ENCODE peak calls at places on chromosomes 11 and 22, in five cellular contexts. V is H1, W is mesenchymal stem cell, B is neuronal stem cell, T is trophoblast cell. S is an unnamed sample.
A peak's percentile ranks its signal among the peaks of the same experiment; 100 is the strongest.

GRCh38 chr11:113667801-113668200 is 38.3 kb downstream of the TMPRSS5 start:
- DNase-seq in W (no peak), T (no peak), V (no peak), B (no peak), S (no peak)

GRCh38 chr22:36461665-36462474 is 19.6 kb downstream of the TXN2 start:
- DNase-seq in V (peak; percentile 61), B (no peak), W (peak; percentile 94), T (peak; percentile 94), S (peak; percentile 81)

GRCh38 chr22:28978158-28978557 is 83.5 kb downstream of the C22orf31 start:
- DNase-seq in T (no peak), V (no peak), B (no peak), W (peak; percentile 36), S (no peak)

GRCh38 chr22:22507743-22508273 is 734 bp downstream of the ZNF280B start:
- DNase-seq in W (no peak), B (no peak), T (no peak), V (no peak), S (no peak)

GRCh38 chr11:134821422-134821821 is 409.4 kb upstream of the B3GAT1 start:
- DNase-seq in V (no peak), W (no peak), B (no peak), T (no peak), S (peak; percentile 32)

GRCh38 chr11:57635236-57635635 is 14.5 kb downstream of the YPEL4 start:
- DNase-seq in T (no peak), V (no peak), W (no peak), B (no peak), S (no peak)

GRCh38 chr11:44229664-44230063 is 80.3 kb downstream of the ALX4 start:
- DNase-seq in W (no peak), V (no peak), T (no peak), B (no peak), S (no peak)

GRCh38 chr11:64619811-64620285 is 28.8 kb downstream of the SLC22A12 start:
- DNase-seq in B (no peak), T (no peak), W (peak; percentile 27), V (no peak), S (peak; percentile 76)

GRCh38 chr22:37546436-37547248 is 13.6 kb upstream of the CDC42EP1 start:
- DNase-seq in B (no peak), V (no peak), W (peak; percentile 99), T (peak; percentile 83), S (peak; percentile 85)

GRCh38 chr11:38323961-38324761 is 1726.1 kb upstream of the RAG2 start:
- DNase-seq in B (no peak), T (no peak), W (no peak), V (no peak), S (peak; percentile 34)

GRCh38 chr22:17350292-17350691 is 19.0 kb upstream of the CECR2 start:
- DNase-seq in W (no peak), V (no peak), T (peak; percentile 87), B (no peak), S (no peak)

GRCh38 chr22:20305894-20306645 is 13.8 kb downstream of the DGCR6L start:
- DNase-seq in B (no peak), T (no peak), W (no peak), V (no peak), S (no peak)

GRCh38 chr11:12083380-12083779 is 27.0 kb upstream of the MICAL2 start:
- DNase-seq in B (no peak), V (no peak), W (no peak), T (no peak), S (no peak)
- H2BK5ac ChIP-seq in B (no peak overlapping the region), V (no peak overlapping the region), W (no peak overlapping the region), T (no peak overlapping the region), S (no peak overlapping the region)

GRCh38 chr11:2717561-2717960 is 17.8 kb upstream of the KCNQ1OT1 start:
- DNase-seq in V (no peak), W (no peak), B (no peak), T (no peak), S (no peak)
- H2BK12ac ChIP-seq in V (no peak overlapping the region), W (no peak overlapping the region), B (no peak overlapping the region), T (no peak overlapping the region), S (no peak overlapping the region)

GRCh38 chr11:130085671-130086070 is 16.0 kb downstream of the APLP2 start:
- DNase-seq in B (no peak), W (no peak), V (no peak), T (no peak), S (no peak)

GRCh38 chr11:130088909-130089668 is 19.4 kb downstream of the APLP2 start:
- DNase-seq in T (no peak), W (no peak), B (no peak), V (no peak), S (no peak)

GRCh38 chr11:130088217-130088616 is 18.5 kb downstream of the APLP2 start:
- DNase-seq in T (no peak), B (no peak), V (no peak), W (no peak), S (no peak)

GRCh38 chr11:130086627-130087026 is 16.9 kb downstream of the APLP2 start:
- DNase-seq in T (no peak), B (no peak), V (no peak), W (no peak), S (no peak)

DNA sequence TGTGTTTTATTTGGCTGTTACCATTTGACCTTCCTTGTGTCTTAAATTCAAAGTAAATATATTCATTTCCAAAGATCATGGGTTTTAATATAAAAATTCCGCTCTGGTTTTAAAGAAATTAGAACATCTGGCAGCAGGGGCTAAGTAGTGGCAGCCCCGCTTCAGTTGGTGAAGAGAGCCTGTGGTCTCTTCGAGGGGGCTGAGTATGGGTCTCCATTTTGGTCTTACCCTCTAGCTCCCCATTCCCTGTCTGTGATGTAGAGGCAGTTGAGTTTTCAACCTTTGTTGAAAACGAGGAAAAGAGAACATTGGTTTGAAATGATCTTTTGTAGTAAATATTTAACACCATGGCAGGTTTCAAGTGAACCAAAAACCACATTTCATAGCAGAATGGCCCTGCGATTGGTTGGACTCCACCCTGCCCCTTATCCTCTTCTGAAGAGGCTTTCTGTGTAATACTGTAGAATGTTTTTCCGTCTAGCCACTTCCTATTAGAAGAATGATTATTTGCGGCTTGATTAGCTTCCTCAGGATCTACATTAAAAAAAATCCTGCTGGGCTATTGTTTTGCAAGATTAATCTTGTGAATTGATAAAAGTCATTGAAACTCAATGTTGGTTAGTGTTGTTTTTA is 17.7 kb downstream of the APLP2 start:
- DNase-seq in W (no peak), B (no peak), V (no peak), T (no peak), S (no peak)
- H2BK5ac ChIP-seq in W (no peak overlapping the region), B (no peak overlapping the region), V (no peak overlapping the region), T (no peak overlapping the region), S (no peak overlapping the region)

GRCh38 chr11:47524200-47524874 is 28.6 kb downstream of the CELF1 start:
- DNase-seq in W (peak; percentile 54), B (no peak), V (no peak), T (no peak), S (peak; percentile 24)
- H2BK12ac ChIP-seq in W (peak overlapping the region; percentile 97), B (no peak overlapping the region), V (no peak overlapping the region), T (no peak overlapping the region), S (no peak overlapping the region)

DNA sequence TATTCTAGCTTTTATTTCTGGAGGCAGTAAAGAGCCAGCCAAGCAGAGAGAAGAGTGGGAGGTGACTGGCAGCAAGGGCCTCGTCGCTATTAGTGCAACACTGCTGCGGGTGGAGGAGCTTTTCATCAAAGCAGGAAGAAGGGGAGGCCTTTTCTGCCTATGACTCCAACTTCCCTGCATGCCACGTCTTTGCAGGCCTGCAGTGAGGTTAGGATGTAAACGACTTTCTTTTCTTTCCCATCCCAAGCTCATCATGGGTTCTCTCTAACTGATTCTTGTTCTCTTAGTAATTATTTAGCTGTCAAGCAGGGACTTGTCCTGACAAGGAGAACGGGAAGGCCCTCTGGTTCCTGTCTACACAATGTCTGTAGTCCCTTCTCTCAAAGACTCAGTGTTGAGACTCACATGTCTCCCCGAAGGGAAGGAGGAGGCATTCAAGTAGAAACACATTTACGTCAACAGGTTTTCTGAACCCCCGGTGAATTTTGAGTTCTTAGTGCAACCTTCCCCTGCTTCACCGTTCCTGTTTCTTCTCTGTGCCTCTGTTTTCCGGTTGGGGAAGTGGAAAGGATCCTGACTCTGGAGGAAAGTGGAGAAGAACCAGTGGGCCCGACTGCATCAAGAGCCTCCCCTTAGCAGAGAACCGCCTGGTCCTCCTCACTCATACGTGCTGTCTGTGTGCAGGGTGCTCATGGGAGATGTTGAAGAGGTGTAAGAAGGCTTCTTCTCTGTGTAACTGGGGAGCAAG is 56.9 kb downstream of the PACS1 start:
- DNase-seq in T (peak; percentile 31), B (no peak), W (peak; percentile 81), V (no peak), S (peak; percentile 48)
- H2BK5ac ChIP-seq in T (peak overlapping the region; percentile 50), B (no peak overlapping the region), W (no peak overlapping the region), V (peak overlapping the region; percentile 69), S (no peak overlapping the region)